ENCODE peak calls at places on chromosomes 1 and 21, in six cellular contexts. One of them, this sample, is unnamed.

GRCh38 chr1:8987881-8988617 is 38.2 kb downstream of the SLC2A7 start:
- DNase-seq in OCI-LY7: peak; percentile 75
- DNase-seq in keratinocyte: no peak
- DNase-seq in heart right ventricle: peak; percentile 66
- DNase-seq in astrocyte: no peak
- DNase-seq in fibroblast of lung: peak; percentile 42
- DNase-seq in this sample: peak; percentile 56

GRCh38 chr1:161985301-161985825 is 38.3 kb downstream of the OLFML2B start:
- DNase-seq in heart right ventricle: no peak
- DNase-seq in keratinocyte: no peak
- DNase-seq in OCI-LY7: no peak
- DNase-seq in astrocyte: no peak
- DNase-seq in fibroblast of lung: no peak
- DNase-seq in this sample: no peak

GRCh38 chr1:180163044-180163443 is 8.4 kb downstream of the QSOX1 start:
- DNase-seq in heart right ventricle: no peak
- DNase-seq in OCI-LY7: no peak
- DNase-seq in fibroblast of lung: no peak
- DNase-seq in astrocyte: no peak
- DNase-seq in keratinocyte: no peak
- DNase-seq in this sample: no peak

GRCh38 chr1:15168479-15168878 is 14.9 kb downstream of the TMEM51 start:
- DNase-seq in astrocyte: peak; percentile 94
- DNase-seq in OCI-LY7: no peak
- DNase-seq in heart right ventricle: no peak
- DNase-seq in fibroblast of lung: peak; percentile 65
- DNase-seq in keratinocyte: no peak
- DNase-seq in this sample: peak; percentile 97

GRCh38 chr1:204937901-204938300 is 67.2 kb downstream of the NFASC start:
- DNase-seq in keratinocyte: no peak
- DNase-seq in heart right ventricle: no peak
- DNase-seq in OCI-LY7: no peak
- DNase-seq in fibroblast of lung: no peak
- DNase-seq in astrocyte: no peak
- DNase-seq in this sample: no peak

GRCh38 chr1:25513666-25514065 is 29.7 kb upstream of the LDLRAP1 start:
- DNase-seq in fibroblast of lung: no peak
- DNase-seq in keratinocyte: no peak
- DNase-seq in heart right ventricle: no peak
- DNase-seq in OCI-LY7: no peak
- DNase-seq in astrocyte: no peak
- DNase-seq in this sample: no peak

GRCh38 chr1:46673749-46674182 is 2.1 kb downstream of the TEX38 start:
- DNase-seq in astrocyte: peak; percentile 21
- DNase-seq in fibroblast of lung: peak; percentile 40
- DNase-seq in keratinocyte: no peak
- DNase-seq in OCI-LY7: no peak
- DNase-seq in heart right ventricle: no peak
- DNase-seq in this sample: peak; percentile 55

GRCh38 chr21:25670726-25671125 is 31.7 kb downstream of the JAM2 start:
- DNase-seq in fibroblast of lung: peak; percentile 79
- DNase-seq in keratinocyte: no peak
- DNase-seq in heart right ventricle: no peak
- DNase-seq in OCI-LY7: no peak
- DNase-seq in astrocyte: peak; percentile 53
- DNase-seq in this sample: no peak

GRCh38 chr1:246748867-246749266 is 24.7 kb downstream of the SCCPDH start:
- DNase-seq in astrocyte: no peak
- DNase-seq in keratinocyte: no peak
- DNase-seq in OCI-LY7: no peak
- DNase-seq in heart right ventricle: no peak
- DNase-seq in fibroblast of lung: no peak
- DNase-seq in this sample: peak; percentile 6

GRCh38 chr1:1432951-1433803 is 2.3 kb upstream of the VWA1 start:
- DNase-seq in fibroblast of lung: no peak
- DNase-seq in heart right ventricle: peak; percentile 67
- DNase-seq in astrocyte: no peak
- DNase-seq in keratinocyte: peak; percentile 25
- DNase-seq in OCI-LY7: no peak
- DNase-seq in this sample: no peak

GRCh38 chr1:18794066-18794465 is 65.4 kb downstream of the TAS1R2 start:
- DNase-seq in heart right ventricle: no peak
- DNase-seq in keratinocyte: no peak
- DNase-seq in astrocyte: no peak
- DNase-seq in fibroblast of lung: no peak
- DNase-seq in OCI-LY7: no peak
- DNase-seq in this sample: peak; percentile 22

GRCh38 chr1:214623430-214623829 is 20.4 kb downstream of the CENPF start:
- DNase-seq in heart right ventricle: no peak
- DNase-seq in OCI-LY7: no peak
- DNase-seq in astrocyte: no peak
- DNase-seq in fibroblast of lung: no peak
- DNase-seq in keratinocyte: peak; percentile 25
- DNase-seq in this sample: no peak

GRCh38 chr1:39127513-39127912 is 77.0 kb upstream of the MACF1 start:
- DNase-seq in fibroblast of lung: peak; percentile 96
- DNase-seq in astrocyte: no peak
- DNase-seq in OCI-LY7: no peak
- DNase-seq in keratinocyte: no peak
- DNase-seq in heart right ventricle: no peak
- DNase-seq in this sample: peak; percentile 99

GRCh38 chr1:172742599-172743500 is 83.9 kb downstream of the FASLG start:
- DNase-seq in heart right ventricle: no peak
- DNase-seq in astrocyte: no peak
- DNase-seq in keratinocyte: no peak
- DNase-seq in OCI-LY7: peak; percentile 60
- DNase-seq in fibroblast of lung: peak; percentile 68
- DNase-seq in this sample: peak; percentile 73

GRCh38 chr1:119947468-119947867 is 51.2 kb upstream of the ADAM30 start:
- DNase-seq in heart right ventricle: no peak
- DNase-seq in OCI-LY7: no peak
- DNase-seq in keratinocyte: no peak
- DNase-seq in fibroblast of lung: peak; percentile 81
- DNase-seq in astrocyte: peak; percentile 93
- DNase-seq in this sample: peak; percentile 76

GRCh38 chr1:54220004-54220811 is 20.2 kb downstream of the MRPL37 start:
- DNase-seq in OCI-LY7: no peak
- DNase-seq in astrocyte: peak; percentile 17
- DNase-seq in keratinocyte: no peak
- DNase-seq in heart right ventricle: peak; percentile 69
- DNase-seq in fibroblast of lung: peak; percentile 80
- DNase-seq in this sample: peak; percentile 75

GRCh38 chr1:54851928-54852524 is 35.0 kb downstream of the DHCR24 start:
- DNase-seq in heart right ventricle: no peak
- DNase-seq in astrocyte: no peak
- DNase-seq in fibroblast of lung: no peak
- DNase-seq in OCI-LY7: no peak
- DNase-seq in keratinocyte: no peak
- DNase-seq in this sample: peak; percentile 31

GRCh38 chr1:166164646-166164994 is 2.2 kb downstream of the FAM78B start:
- DNase-seq in fibroblast of lung: no peak
- DNase-seq in keratinocyte: no peak
- DNase-seq in astrocyte: no peak
- DNase-seq in OCI-LY7: no peak
- DNase-seq in heart right ventricle: no peak
- DNase-seq in this sample: no peak

GRCh38 chr1:166166701-166167394 is at the start of gene FAM78B:
- DNase-seq in OCI-LY7: peak; percentile 16
- DNase-seq in fibroblast of lung: peak; percentile 57
- DNase-seq in keratinocyte: no peak
- DNase-seq in heart right ventricle: peak; percentile 78
- DNase-seq in astrocyte: peak; percentile 55
- DNase-seq in this sample: peak; percentile 20

GRCh38 chr1:166166400-166166699 is 451 bp downstream of the FAM78B start:
- DNase-seq in astrocyte: no peak
- DNase-seq in keratinocyte: no peak
- DNase-seq in heart right ventricle: no peak
- DNase-seq in OCI-LY7: no peak
- DNase-seq in fibroblast of lung: no peak
- DNase-seq in this sample: no peak

GRCh38 chr1:166165661-166166399 is 971 bp downstream of the FAM78B start:
- DNase-seq in OCI-LY7: no peak
- DNase-seq in heart right ventricle: peak; percentile 19
- DNase-seq in keratinocyte: no peak
- DNase-seq in fibroblast of lung: peak; percentile 26
- DNase-seq in astrocyte: peak; percentile 51
- DNase-seq in this sample: no peak

GRCh38 chr1:166164995-166165660 is 1.7 kb downstream of the FAM78B start:
- DNase-seq in OCI-LY7: peak; percentile 3
- DNase-seq in keratinocyte: no peak
- DNase-seq in heart right ventricle: peak; percentile 54
- DNase-seq in fibroblast of lung: peak; percentile 44
- DNase-seq in astrocyte: peak; percentile 68
- DNase-seq in this sample: peak; percentile 43
- TF ChIP-seq CTCF in OCI-LY7: peak; percentile 44
- TF ChIP-seq CTCF in keratinocyte: peak; percentile 21
- TF ChIP-seq CTCF in heart right ventricle: peak; percentile 38
- TF ChIP-seq CTCF in fibroblast of lung: peak; percentile 46
- TF ChIP-seq CTCF in astrocyte: peak; percentile 29
- TF ChIP-seq CTCF in this sample: peak; percentile 54

DNA sequence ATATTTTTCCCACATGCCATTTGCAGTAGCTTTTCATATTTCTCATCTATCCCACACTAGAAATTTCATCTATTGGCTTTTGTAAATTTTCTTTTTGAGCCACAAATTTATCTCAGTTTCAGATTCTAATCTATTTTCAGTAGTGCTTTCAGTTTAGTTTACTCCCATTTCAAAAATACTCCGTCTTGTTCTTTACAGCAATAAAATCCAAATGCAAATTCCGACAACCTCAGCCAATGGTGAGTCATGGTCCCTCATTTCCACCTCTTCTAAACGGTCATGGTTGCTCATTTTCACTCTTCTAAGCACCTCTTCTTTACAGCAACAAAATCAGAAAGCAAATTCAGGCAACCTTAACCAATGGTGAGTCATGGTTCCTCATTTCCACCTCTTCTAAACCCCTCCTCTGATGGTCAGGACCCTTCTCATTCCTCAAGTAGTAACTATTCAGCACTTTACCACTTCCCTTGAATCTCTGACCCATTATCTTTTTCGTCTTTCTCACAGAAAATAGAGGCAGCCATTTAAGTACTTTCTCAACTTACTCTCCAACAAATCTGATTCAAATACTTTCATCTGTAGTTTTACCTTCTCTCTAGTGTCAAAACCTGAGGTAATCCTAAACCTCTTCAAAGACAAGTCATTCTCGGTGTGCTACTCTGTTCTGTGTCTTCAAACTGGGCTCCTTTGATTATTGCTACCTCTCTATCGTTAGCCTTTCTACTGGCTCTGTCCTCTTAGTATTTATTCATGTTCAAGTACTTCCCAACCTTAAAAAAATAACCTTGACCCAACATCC is 34.4 kb downstream of the C21orf91 start:
- DNase-seq in OCI-LY7: peak; percentile 27
- DNase-seq in keratinocyte: no peak
- DNase-seq in astrocyte: peak; percentile 77
- DNase-seq in heart right ventricle: no peak
- DNase-seq in fibroblast of lung: no peak
- DNase-seq in this sample: no peak
- H3K4me3 ChIP-seq in OCI-LY7: peak overlapping the region; percentile 63
- H3K4me3 ChIP-seq in keratinocyte: no peak overlapping the region
- H3K4me3 ChIP-seq in astrocyte: no peak overlapping the region
- H3K4me3 ChIP-seq in heart right ventricle: no peak overlapping the region
- H3K4me3 ChIP-seq in fibroblast of lung: no peak overlapping the region
- H3K4me3 ChIP-seq in this sample: no peak overlapping the region

DNA sequence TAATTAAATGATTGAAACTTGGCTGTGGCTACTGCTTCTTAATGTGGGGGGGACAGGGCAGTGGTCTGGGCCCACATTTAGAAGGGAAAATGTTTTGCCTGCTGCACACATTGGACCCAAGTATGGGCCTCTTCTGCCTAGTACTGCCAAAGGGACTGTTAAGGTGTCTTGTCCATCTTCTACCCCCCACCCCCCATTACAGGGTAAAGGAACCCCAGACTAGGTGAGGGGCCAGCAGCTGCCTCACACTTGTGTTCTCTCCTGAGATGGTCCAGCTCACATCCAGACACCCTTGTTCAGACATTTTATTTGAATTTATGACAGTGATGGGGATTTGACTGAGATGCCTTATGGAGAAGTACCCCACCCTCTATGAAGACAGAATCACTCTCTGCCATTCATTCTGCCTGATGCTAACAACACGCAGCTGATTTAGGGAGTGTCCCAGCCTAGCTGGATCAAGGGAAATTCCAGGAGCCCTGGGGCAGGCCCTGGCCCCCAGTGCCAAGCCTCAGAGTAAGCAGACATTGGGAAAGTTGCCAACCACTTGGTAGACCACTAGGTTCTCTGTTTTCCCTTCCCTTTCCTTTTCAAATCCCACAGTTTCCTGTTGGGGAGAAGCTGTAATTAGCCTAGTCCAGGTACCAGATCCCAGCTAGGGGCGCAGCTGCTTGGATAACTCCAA is 42.1 kb downstream of the YARS1 start:
- DNase-seq in heart right ventricle: no peak
- DNase-seq in fibroblast of lung: peak; percentile 61
- DNase-seq in keratinocyte: no peak
- DNase-seq in astrocyte: peak; percentile 75
- DNase-seq in OCI-LY7: no peak
- DNase-seq in this sample: peak; percentile 58
- TF ChIP-seq CTCF in heart right ventricle: no peak
- TF ChIP-seq CTCF in fibroblast of lung: no peak
- TF ChIP-seq CTCF in keratinocyte: no peak
- TF ChIP-seq CTCF in astrocyte: no peak
- TF ChIP-seq CTCF in OCI-LY7: no peak
- TF ChIP-seq CTCF in this sample: no peak

GRCh38 chr1:167487614-167488013 is 30.7 kb downstream of the CD247 start:
- DNase-seq in OCI-LY7: no peak
- DNase-seq in astrocyte: no peak
- DNase-seq in fibroblast of lung: no peak
- DNase-seq in heart right ventricle: no peak
- DNase-seq in keratinocyte: no peak
- DNase-seq in this sample: no peak

GRCh38 chr1:167490765-167491164 is 27.6 kb downstream of the CD247 start:
- DNase-seq in keratinocyte: no peak
- DNase-seq in OCI-LY7: no peak
- DNase-seq in astrocyte: no peak
- DNase-seq in fibroblast of lung: no peak
- DNase-seq in heart right ventricle: no peak
- DNase-seq in this sample: no peak

GRCh38 chr1:167486090-167486824 is 32.1 kb downstream of the CD247 start:
- DNase-seq in astrocyte: no peak
- DNase-seq in heart right ventricle: no peak
- DNase-seq in fibroblast of lung: no peak
- DNase-seq in OCI-LY7: no peak
- DNase-seq in keratinocyte: no peak
- DNase-seq in this sample: peak; percentile 4

GRCh38 chr1:167489581-167490340 is 28.6 kb downstream of the CD247 start:
- DNase-seq in OCI-LY7: no peak
- DNase-seq in heart right ventricle: no peak
- DNase-seq in keratinocyte: no peak
- DNase-seq in fibroblast of lung: no peak
- DNase-seq in astrocyte: no peak
- DNase-seq in this sample: no peak

DNA sequence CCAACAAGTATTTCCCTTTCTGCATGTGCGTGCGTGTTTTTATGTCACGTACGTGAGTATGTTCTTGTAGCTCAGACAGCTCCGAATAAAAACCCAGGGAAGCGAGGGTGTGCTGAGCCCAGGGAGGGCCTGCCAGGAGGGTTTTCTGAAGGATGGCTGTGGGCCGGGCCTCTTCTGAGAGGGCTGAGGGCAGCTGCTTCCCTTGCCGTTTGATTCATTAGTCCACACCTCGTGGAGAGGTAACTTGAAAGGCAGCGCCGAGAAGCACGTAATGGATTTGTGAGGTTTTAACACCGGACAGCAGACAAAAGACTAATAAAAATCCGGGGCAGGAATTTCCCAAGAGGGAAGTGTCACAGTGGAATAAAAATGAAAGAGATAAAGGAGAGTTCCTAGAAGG is 29.5 kb downstream of the CD247 start:
- DNase-seq in heart right ventricle: no peak
- DNase-seq in OCI-LY7: no peak
- DNase-seq in fibroblast of lung: no peak
- DNase-seq in keratinocyte: no peak
- DNase-seq in astrocyte: no peak
- DNase-seq in this sample: no peak
- H3K4me3 ChIP-seq in heart right ventricle: no peak overlapping the region
- H3K4me3 ChIP-seq in OCI-LY7: no peak overlapping the region
- H3K4me3 ChIP-seq in fibroblast of lung: no peak overlapping the region
- H3K4me3 ChIP-seq in keratinocyte: no peak overlapping the region
- H3K4me3 ChIP-seq in astrocyte: no peak overlapping the region
- H3K4me3 ChIP-seq in this sample: no peak overlapping the region